ENCODE peak calls at places on chromosomes 4 and X, in six cellular contexts. B, E, J, T, D and G are unnamed samples.

GRCh38 chr4:124105212-124105611 is 607.3 kb downstream of the ANKRD50 start:
- DNase-seq in T (no peak), J (no peak), B (no peak), D (no peak), E (no peak), G (no peak)

GRCh38 chr4:118273642-118274041 is 79.2 kb downstream of the PRSS12 start:
- DNase-seq in E (no peak), T (no peak), D (no peak), J (no peak), B (no peak), G (no peak)

GRCh38 chr4:40255722-40256281 is 59.0 kb downstream of the RHOH start:
- DNase-seq in B (no peak), J (peak; percentile 43), E (no peak), D (no peak), T (no peak), G (no peak)

GRCh38 chr4:113740857-113741379 is 20.6 kb downstream of the CAMK2D start:
- DNase-seq in D (no peak), T (no peak), E (no peak), B (no peak), J (no peak), G (no peak)

GRCh38 chr4:146472404-146472803 is 49.3 kb downstream of the SLC10A7 start:
- DNase-seq in B (no peak), J (peak; percentile 93), D (no peak), T (peak; percentile 5), E (no peak), G (no peak)

GRCh38 chr4:102759835-102760644 is 728 bp downstream of the MANBA start:
- DNase-seq in E (peak; percentile 73), J (peak; percentile 48), D (no peak), T (no peak), B (no peak), G (no peak)

GRCh38 chrX:65300104-65300809 is 234.3 kb downstream of the LAS1L start:
- DNase-seq in D (no peak), J (no peak), E (no peak), T (no peak), B (no peak), G (no peak)

GRCh38 chrX:148466292-148466691 is 34.1 kb upstream of the AFF2 start:
- DNase-seq in T (no peak), J (no peak), B (no peak), D (no peak), E (no peak), G (no peak)

GRCh38 chrX:24225265-24225664 is 75.7 kb downstream of the ZFX start:
- DNase-seq in B (no peak), E (no peak), J (no peak), T (no peak), D (no peak), G (no peak)

GRCh38 chrX:120213438-120214265 is 37.0 kb upstream of the ZBTB33 start:
- DNase-seq in B (peak; percentile 69), J (peak; percentile 58), D (peak; percentile 8), E (no peak), T (peak; percentile 56), G (peak; percentile 10)

GRCh38 chrX:107849747-107850478 is 24.2 kb downstream of the MID2 start:
- DNase-seq in E (no peak), J (peak; percentile 6), T (no peak), B (no peak), D (no peak), G (peak; percentile 46)

GRCh38 chr4:15568814-15569213 is 86.3 kb downstream of the FBXL5 start:
- DNase-seq in E (no peak), D (no peak), B (no peak), J (no peak), T (no peak), G (no peak)

GRCh38 chrX:104565791-104566687 is at the start of gene IL1RAPL2:
- DNase-seq in E (no peak), D (no peak), J (peak; percentile 13), B (peak; percentile 39), T (peak; percentile 46), G (no peak)

GRCh38 chrX:154748712-154749339 is 2.1 kb downstream of the GAB3 start:
- DNase-seq in T (peak; percentile 38), D (peak; percentile 5), B (peak; percentile 49), E (no peak), J (peak; percentile 70), G (peak; percentile 28)

GRCh38 chrX:47200385-47201150 is 6.9 kb downstream of the UBA1 start:
- DNase-seq in D (no peak), T (no peak), E (no peak), B (no peak), J (peak; percentile 7), G (no peak)

GRCh38 chr4:139419388-139419914 is 34.5 kb upstream of the RAB33B start:
- DNase-seq in B (no peak), T (no peak), J (peak; percentile 52), E (peak; percentile 73), D (no peak), G (peak; percentile 58)

GRCh38 chrX:86194758-86195157 is 46.5 kb downstream of the DACH2 start:
- DNase-seq in B (no peak), T (no peak), J (no peak), E (no peak), D (no peak), G (no peak)

GRCh38 chr4:157550028-157550427 is 329.5 kb downstream of the GRIA2 start:
- DNase-seq in E (no peak), J (no peak), T (no peak), B (no peak), D (no peak), G (no peak)

GRCh38 chrX:133698298-133698697 is 283.0 kb upstream of the GPC4 start:
- DNase-seq in B (no peak), J (peak; percentile 1), D (no peak), T (no peak), E (no peak), G (no peak)

GRCh38 chr4:119244832-119245231 is 32.3 kb downstream of the USP53 start:
- DNase-seq in J (peak; percentile 11), B (no peak), D (no peak), E (no peak), T (no peak), G (no peak)

GRCh38 chr4:53049528-53049927 is 187.4 kb downstream of the RASL11B start:
- DNase-seq in E (no peak), J (no peak), B (no peak), D (no peak), T (no peak), G (no peak)